ENCODE peak calls at places on chromosomes 4 and X, in nine cellular contexts. One of them, this sample, is unnamed.

GRCh38 chr4:160159457-160159856 is 1056.6 kb downstream of the RAPGEF2 start:
- DNase-seq in PC-3: no peak
- DNase-seq in AG10803: no peak
- DNase-seq in GM12864: no peak
- DNase-seq in fibroblast of mammary gland: no peak
- DNase-seq in cardiac fibroblast: no peak
- DNase-seq in lower leg skin: no peak
- DNase-seq in tibial artery: no peak
- DNase-seq in WERI-Rb-1: no peak
- DNase-seq in this sample: no peak

GRCh38 chr4:162959056-162959455 is 207.6 kb downstream of the NAF1 start:
- DNase-seq in tibial artery: no peak
- DNase-seq in GM12864: no peak
- DNase-seq in AG10803: no peak
- DNase-seq in lower leg skin: no peak
- DNase-seq in cardiac fibroblast: no peak
- DNase-seq in WERI-Rb-1: peak
- DNase-seq in fibroblast of mammary gland: no peak
- DNase-seq in PC-3: peak
- DNase-seq in this sample: peak

GRCh38 chr4:71290074-71290473 is 48.7 kb upstream of the SLC4A4 start:
- DNase-seq in AG10803: peak
- DNase-seq in WERI-Rb-1: no peak
- DNase-seq in tibial artery: no peak
- DNase-seq in PC-3: peak
- DNase-seq in GM12864: no peak
- DNase-seq in fibroblast of mammary gland: peak
- DNase-seq in lower leg skin: no peak
- DNase-seq in cardiac fibroblast: peak
- DNase-seq in this sample: no peak

GRCh38 chr4:115274545-115274944 is 161.1 kb upstream of the NDST4 start:
- DNase-seq in AG10803: no peak
- DNase-seq in tibial artery: no peak
- DNase-seq in cardiac fibroblast: no peak
- DNase-seq in GM12864: no peak
- DNase-seq in lower leg skin: no peak
- DNase-seq in WERI-Rb-1: no peak
- DNase-seq in fibroblast of mammary gland: no peak
- DNase-seq in PC-3: no peak
- DNase-seq in this sample: no peak

GRCh38 chr4:138561906-138562305 is 319.8 kb upstream of the SLC7A11 start:
- DNase-seq in GM12864: no peak
- DNase-seq in lower leg skin: no peak
- DNase-seq in AG10803: no peak
- DNase-seq in WERI-Rb-1: no peak
- DNase-seq in PC-3: no peak
- DNase-seq in tibial artery: no peak
- DNase-seq in fibroblast of mammary gland: no peak
- DNase-seq in cardiac fibroblast: no peak
- DNase-seq in this sample: no peak

GRCh38 chr4:117545042-117545441 is 459.7 kb upstream of the TRAM1L1 start:
- DNase-seq in AG10803: no peak
- DNase-seq in tibial artery: no peak
- DNase-seq in cardiac fibroblast: no peak
- DNase-seq in WERI-Rb-1: no peak
- DNase-seq in PC-3: peak
- DNase-seq in lower leg skin: no peak
- DNase-seq in GM12864: no peak
- DNase-seq in fibroblast of mammary gland: no peak
- DNase-seq in this sample: no peak

GRCh38 chr4:3756343-3757059 is 9.7 kb upstream of the ADRA2C start:
- DNase-seq in cardiac fibroblast: no peak
- DNase-seq in lower leg skin: no peak
- DNase-seq in fibroblast of mammary gland: no peak
- DNase-seq in GM12864: no peak
- DNase-seq in tibial artery: no peak
- DNase-seq in PC-3: no peak
- DNase-seq in WERI-Rb-1: peak
- DNase-seq in AG10803: no peak
- DNase-seq in this sample: no peak

GRCh38 chrX:110420771-110421498 is 62.3 kb downstream of the RTL9 start:
- DNase-seq in tibial artery: no peak
- DNase-seq in AG10803: no peak
- DNase-seq in cardiac fibroblast: no peak
- DNase-seq in lower leg skin: no peak
- DNase-seq in PC-3: peak
- DNase-seq in WERI-Rb-1: no peak
- DNase-seq in GM12864: no peak
- DNase-seq in fibroblast of mammary gland: peak
- DNase-seq in this sample: no peak

GRCh38 chr4:39502034-39502658 is 25.1 kb downstream of the UGDH start:
- DNase-seq in PC-3: peak
- DNase-seq in AG10803: peak
- DNase-seq in WERI-Rb-1: no peak
- DNase-seq in lower leg skin: no peak
- DNase-seq in GM12864: no peak
- DNase-seq in fibroblast of mammary gland: peak
- DNase-seq in tibial artery: no peak
- DNase-seq in cardiac fibroblast: peak
- DNase-seq in this sample: peak

GRCh38 chr4:55008166-55009056 is 117.0 kb downstream of the KDR start:
- DNase-seq in AG10803: no peak
- DNase-seq in GM12864: no peak
- DNase-seq in lower leg skin: no peak
- DNase-seq in WERI-Rb-1: peak
- DNase-seq in fibroblast of mammary gland: peak
- DNase-seq in tibial artery: no peak
- DNase-seq in PC-3: peak
- DNase-seq in cardiac fibroblast: peak
- DNase-seq in this sample: no peak

GRCh38 chr4:156154978-156155377 is 201.3 kb upstream of the CTSO start:
- DNase-seq in AG10803: no peak
- DNase-seq in WERI-Rb-1: no peak
- DNase-seq in PC-3: peak
- DNase-seq in GM12864: no peak
- DNase-seq in lower leg skin: no peak
- DNase-seq in fibroblast of mammary gland: no peak
- DNase-seq in tibial artery: no peak
- DNase-seq in cardiac fibroblast: peak
- DNase-seq in this sample: no peak
- TF ChIP-seq CTCF in AG10803: peak
- TF ChIP-seq CTCF in WERI-Rb-1: no peak
- TF ChIP-seq CTCF in PC-3: peak
- TF ChIP-seq CTCF in GM12864: no peak
- TF ChIP-seq CTCF in lower leg skin: no peak
- TF ChIP-seq CTCF in fibroblast of mammary gland: peak
- TF ChIP-seq CTCF in tibial artery: no peak
- TF ChIP-seq CTCF in cardiac fibroblast: peak
- TF ChIP-seq CTCF in this sample: peak

GRCh38 chrX:10754445-10754844 is 134.1 kb upstream of the MID1 start:
- DNase-seq in GM12864: no peak
- DNase-seq in cardiac fibroblast: no peak
- DNase-seq in AG10803: no peak
- DNase-seq in WERI-Rb-1: no peak
- DNase-seq in tibial artery: no peak
- DNase-seq in PC-3: no peak
- DNase-seq in fibroblast of mammary gland: no peak
- DNase-seq in lower leg skin: no peak
- DNase-seq in this sample: no peak
- H3K4me3 ChIP-seq in GM12864: no peak
- H3K4me3 ChIP-seq in cardiac fibroblast: no peak
- H3K4me3 ChIP-seq in AG10803: no peak
- H3K4me3 ChIP-seq in WERI-Rb-1: no peak
- H3K4me3 ChIP-seq in tibial artery: no peak
- H3K4me3 ChIP-seq in PC-3: no peak
- H3K4me3 ChIP-seq in fibroblast of mammary gland: no peak
- H3K4me3 ChIP-seq in lower leg skin: no peak
- H3K4me3 ChIP-seq in this sample: no peak

GRCh38 chrX:136163694-136164093 is 16.4 kb downstream of the FHL1 start:
- DNase-seq in tibial artery: no peak
- DNase-seq in PC-3: no peak
- DNase-seq in fibroblast of mammary gland: peak
- DNase-seq in cardiac fibroblast: no peak
- DNase-seq in WERI-Rb-1: no peak
- DNase-seq in GM12864: no peak
- DNase-seq in AG10803: peak
- DNase-seq in lower leg skin: no peak
- DNase-seq in this sample: no peak

GRCh38 chrX:136170109-136170800 is 22.9 kb downstream of the FHL1 start:
- DNase-seq in tibial artery: no peak
- DNase-seq in PC-3: no peak
- DNase-seq in fibroblast of mammary gland: peak
- DNase-seq in lower leg skin: no peak
- DNase-seq in AG10803: peak
- DNase-seq in cardiac fibroblast: peak
- DNase-seq in WERI-Rb-1: no peak
- DNase-seq in GM12864: no peak
- DNase-seq in this sample: peak

GRCh38 chrX:136166221-136166855 is 19.0 kb downstream of the FHL1 start:
- DNase-seq in GM12864: no peak
- DNase-seq in PC-3: peak
- DNase-seq in cardiac fibroblast: peak
- DNase-seq in WERI-Rb-1: no peak
- DNase-seq in lower leg skin: no peak
- DNase-seq in fibroblast of mammary gland: peak
- DNase-seq in AG10803: peak
- DNase-seq in tibial artery: no peak
- DNase-seq in this sample: peak

GRCh38 chrX:136171420-136171819 is 24.1 kb downstream of the FHL1 start:
- DNase-seq in cardiac fibroblast: no peak
- DNase-seq in GM12864: no peak
- DNase-seq in tibial artery: no peak
- DNase-seq in PC-3: no peak
- DNase-seq in fibroblast of mammary gland: no peak
- DNase-seq in AG10803: no peak
- DNase-seq in lower leg skin: no peak
- DNase-seq in WERI-Rb-1: no peak
- DNase-seq in this sample: no peak

GRCh38 chrX:136168929-136169735 is 21.8 kb downstream of the FHL1 start:
- DNase-seq in cardiac fibroblast: peak
- DNase-seq in tibial artery: peak
- DNase-seq in PC-3: peak
- DNase-seq in fibroblast of mammary gland: peak
- DNase-seq in WERI-Rb-1: no peak
- DNase-seq in lower leg skin: peak
- DNase-seq in AG10803: peak
- DNase-seq in GM12864: no peak
- DNase-seq in this sample: peak
- TF ChIP-seq CTCF in cardiac fibroblast: no peak
- TF ChIP-seq CTCF in tibial artery: no peak
- TF ChIP-seq CTCF in PC-3: no peak
- TF ChIP-seq CTCF in fibroblast of mammary gland: no peak
- TF ChIP-seq CTCF in WERI-Rb-1: no peak
- TF ChIP-seq CTCF in lower leg skin: no peak
- TF ChIP-seq CTCF in AG10803: peak
- TF ChIP-seq CTCF in GM12864: no peak
- TF ChIP-seq CTCF in this sample: no peak

GRCh38 chrX:130118396-130118795 is 8.1 kb upstream of the ELF4 start:
- DNase-seq in WERI-Rb-1: no peak
- DNase-seq in fibroblast of mammary gland: peak
- DNase-seq in GM12864: no peak
- DNase-seq in PC-3: peak
- DNase-seq in cardiac fibroblast: peak
- DNase-seq in lower leg skin: no peak
- DNase-seq in AG10803: peak
- DNase-seq in tibial artery: no peak
- DNase-seq in this sample: peak
- H3K4me3 ChIP-seq in WERI-Rb-1: no peak
- H3K4me3 ChIP-seq in fibroblast of mammary gland: no peak
- H3K4me3 ChIP-seq in GM12864: no peak
- H3K4me3 ChIP-seq in PC-3: no peak
- H3K4me3 ChIP-seq in cardiac fibroblast: no peak
- H3K4me3 ChIP-seq in lower leg skin: no peak
- H3K4me3 ChIP-seq in AG10803: peak
- H3K4me3 ChIP-seq in tibial artery: no peak
- H3K4me3 ChIP-seq in this sample: no peak

GRCh38 chr4:180314972-180315371 is 1928.2 kb upstream of the TENM3 start:
- DNase-seq in cardiac fibroblast: no peak
- DNase-seq in AG10803: no peak
- DNase-seq in fibroblast of mammary gland: no peak
- DNase-seq in WERI-Rb-1: no peak
- DNase-seq in tibial artery: no peak
- DNase-seq in GM12864: no peak
- DNase-seq in lower leg skin: no peak
- DNase-seq in PC-3: no peak
- DNase-seq in this sample: no peak
- TF ChIP-seq CTCF in cardiac fibroblast: no peak
- TF ChIP-seq CTCF in AG10803: no peak
- TF ChIP-seq CTCF in fibroblast of mammary gland: no peak
- TF ChIP-seq CTCF in WERI-Rb-1: no peak
- TF ChIP-seq CTCF in tibial artery: no peak
- TF ChIP-seq CTCF in GM12864: no peak
- TF ChIP-seq CTCF in lower leg skin: no peak
- TF ChIP-seq CTCF in PC-3: no peak
- TF ChIP-seq CTCF in this sample: no peak